ENCODE peak calls at places on chromosomes 7 and 10, in seven cellular contexts. Q is HFF-Myc, A is aorta, H is NCI-H748 treated with DMSO at 0.1 percent for 48 hours, F is globus pallidus, X is suprapubic skin, C is ascending aorta. L is an unnamed sample.

GRCh38 chr7:2824678-2825461 is 19.2 kb downstream of the GNA12 start:
- DNase-seq in Q (no peak), A (peak), H (no peak), F (no peak), X (no peak), C (no peak), L (no peak)

GRCh38 chr7:66732439-66732838 is 8.1 kb upstream of the RABGEF1 start:
- DNase-seq in Q (no peak), A (no peak), H (no peak), F (no peak), X (no peak), C (no peak), L (no peak)

GRCh38 chr10:90652519-90652918 is 205.3 kb downstream of the HTR7 start:
- DNase-seq in Q (no peak), A (no peak), H (peak), F (no peak), X (no peak), C (no peak), L (no peak)

GRCh38 chr10:77692782-77693181 is 55.2 kb upstream of the KCNMA1 start:
- DNase-seq in Q (no peak), A (no peak), H (no peak), F (no peak), X (no peak), C (no peak), L (no peak)

GRCh38 chr10:115968236-115968635 is 304.8 kb downstream of the GFRA1 start:
- DNase-seq in Q (no peak), A (no peak), H (no peak), F (no peak), X (no peak), C (no peak), L (no peak)

GRCh38 chr10:58982470-58983239 is 193.8 kb upstream of the PHYHIPL start:
- DNase-seq in Q (no peak), A (no peak), H (no peak), F (no peak), X (no peak), C (no peak), L (no peak)

GRCh38 chr7:92668564-92668963 is 78.4 kb upstream of the FAM133B start:
- DNase-seq in Q (no peak), A (no peak), H (no peak), F (no peak), X (no peak), C (no peak), L (no peak)

GRCh38 chr10:3740157-3740871 is 44.7 kb downstream of the KLF6 start:
- DNase-seq in Q (no peak), A (no peak), H (no peak), F (no peak), X (no peak), C (peak), L (peak)

GRCh38 chr10:66941491-66941890 is 15.7 kb downstream of the LRRTM3 start:
- DNase-seq in Q (no peak), A (no peak), H (no peak), F (peak), X (no peak), C (no peak), L (no peak)

GRCh38 chr10:92750788-92751533 is 61.2 kb downstream of the HHEX start:
- DNase-seq in Q (no peak), A (no peak), H (no peak), F (no peak), X (no peak), C (no peak), L (no peak)

GRCh38 chr10:122310311-122311050 is 39.4 kb downstream of the BTBD16 start:
- DNase-seq in Q (no peak), A (no peak), H (no peak), F (no peak), X (peak), C (no peak), L (peak)

GRCh38 chr7:157977306-157977705 is 610.3 kb downstream of the PTPRN2 start:
- DNase-seq in Q (no peak), A (no peak), H (no peak), F (no peak), X (no peak), C (no peak), L (no peak)

GRCh38 chr10:128052696-128053095 is 73.5 kb downstream of the MKI67 start:
- DNase-seq in Q (no peak), A (peak), H (no peak), F (no peak), X (peak), C (no peak), L (no peak)

GRCh38 chr10:120600871-120601644 is 144.0 kb downstream of the PLPP4 start:
- DNase-seq in Q (no peak), A (no peak), H (no peak), F (peak), X (no peak), C (no peak), L (no peak)

GRCh38 chr7:129646369-129647021 is 35.0 kb downstream of the NRF1 start:
- DNase-seq in Q (no peak), A (no peak), H (no peak), F (no peak), X (no peak), C (no peak), L (no peak)

GRCh38 chr7:93055543-93056107 is 62.2 kb downstream of the SAMD9 start:
- DNase-seq in Q (no peak), A (no peak), H (peak), F (peak), X (no peak), C (no peak), L (no peak)

GRCh38 chr10:132419631-132420468 is 22.9 kb downstream of the PWWP2B start:
- DNase-seq in Q (no peak), A (no peak), H (no peak), F (no peak), X (no peak), C (no peak), L (no peak)

GRCh38 chr10:66629976-66630375 is 295.9 kb upstream of the LRRTM3 start:
- DNase-seq in Q (no peak), A (no peak), H (no peak), F (no peak), X (no peak), C (no peak), L (no peak)

GRCh38 chr7:26688936-26689506 is 175.4 kb downstream of the SKAP2 start:
- DNase-seq in Q (no peak), A (no peak), H (no peak), F (no peak), X (no peak), C (no peak), L (no peak)

GRCh38 chr7:55483061-55483460 is 89.2 kb downstream of the VOPP1 start:
- DNase-seq in Q (no peak), A (no peak), H (no peak), F (no peak), X (peak), C (no peak), L (peak)

GRCh38 chr10:14712991-14713422 is 61.7 kb downstream of the FAM107B start:
- DNase-seq in Q (no peak), A (no peak), H (no peak), F (no peak), X (no peak), C (no peak), L (no peak)

GRCh38 chr10:24382979-24383663 is 174.2 kb downstream of the KIAA1217 start:
- DNase-seq in Q (no peak), A (no peak), H (no peak), F (no peak), X (peak), C (no peak), L (no peak)

GRCh38 chr7:133704436-133704835 is 422.7 kb upstream of the LRGUK start:
- DNase-seq in Q (no peak), A (no peak), H (no peak), F (no peak), X (no peak), C (no peak), L (no peak)

GRCh38 chr10:122498521-122498920 is 37.2 kb downstream of the HTRA1 start:
- DNase-seq in Q (no peak), A (peak), H (no peak), F (peak), X (no peak), C (peak), L (no peak)

GRCh38 chr7:131628634-131629033 is 72.2 kb upstream of the PODXL start:
- DNase-seq in Q (no peak), A (no peak), H (no peak), F (no peak), X (no peak), C (no peak), L (peak)

GRCh38 chr7:81611040-81611439 is 158.8 kb downstream of the HGF start:
- DNase-seq in Q (no peak), A (no peak), H (no peak), F (no peak), X (no peak), C (no peak), L (no peak)

GRCh38 chr10:91820144-91820543 is 21.9 kb downstream of the TNKS2 start:
- DNase-seq in Q (no peak), A (no peak), H (no peak), F (no peak), X (no peak), C (no peak), L (no peak)

GRCh38 chr7:32117837-32118236 is 47.6 kb upstream of the PDE1C start:
- DNase-seq in Q (no peak), A (no peak), H (no peak), F (no peak), X (no peak), C (no peak), L (no peak)

L was measured in right atrium auricular region.